ENCODE peak calls at places on chromosome 10, in four cellular contexts. Y is Peyer's patch, T is A549, U is right lobe of liver. P is an unnamed sample.

GRCh38 chr10:122341141-122341810 is 33.2 kb upstream of the PLEKHA1 start:
- DNase-seq in T (no peak), U (no peak), Y (no peak), P (no peak)

GRCh38 chr10:88881335-88881734 is 1.3 kb downstream of the STAMBPL1 start:
- DNase-seq in Y (peak; percentile 29), T (no peak), U (no peak), P (no peak)

GRCh38 chr10:99926925-99927718 is 82.6 kb downstream of the DNMBP start:
- DNase-seq in T (no peak), U (no peak), Y (no peak), P (peak; percentile 50)

GRCh38 chr10:58632211-58632610 is 119.5 kb downstream of the BICC1 start:
- DNase-seq in Y (no peak), U (no peak), T (no peak), P (no peak)

GRCh38 chr10:116708386-116708785 is 34.0 kb downstream of the HSPA12A start:
- DNase-seq in T (no peak), U (no peak), Y (no peak), P (no peak)

GRCh38 chr10:34216348-34216908 is 598.7 kb downstream of the PARD3 start:
- DNase-seq in U (no peak), T (no peak), Y (no peak), P (no peak)

GRCh38 chr10:77849039-77849664 is 77.4 kb downstream of the DLG5 start:
- DNase-seq in Y (no peak), U (no peak), T (no peak), P (no peak)

GRCh38 chr10:96687317-96688012 is 32.8 kb downstream of the PIK3AP1 start:
- DNase-seq in U (no peak), Y (no peak), T (no peak), P (no peak)

GRCh38 chr10:88243847-88244730 is 339.0 kb downstream of the RNLS start:
- DNase-seq in T (no peak), Y (no peak), U (peak; percentile 89), P (peak; percentile 89)

GRCh38 chr10:126064512-126064911 is 168.1 kb downstream of the FANK1 start:
- DNase-seq in Y (no peak), T (no peak), U (no peak), P (no peak)

GRCh38 chr10:126061526-126061925 is 165.2 kb downstream of the FANK1 start:
- DNase-seq in U (no peak), T (no peak), Y (no peak), P (no peak)

GRCh38 chr10:126060232-126060935 is 164.0 kb downstream of the FANK1 start:
- DNase-seq in T (peak; percentile 52), Y (no peak), U (no peak), P (peak; percentile 76)

GRCh38 chr10:126063353-126063791 is 167.0 kb downstream of the FANK1 start:
- DNase-seq in Y (no peak), U (no peak), T (no peak), P (no peak)

DNA sequence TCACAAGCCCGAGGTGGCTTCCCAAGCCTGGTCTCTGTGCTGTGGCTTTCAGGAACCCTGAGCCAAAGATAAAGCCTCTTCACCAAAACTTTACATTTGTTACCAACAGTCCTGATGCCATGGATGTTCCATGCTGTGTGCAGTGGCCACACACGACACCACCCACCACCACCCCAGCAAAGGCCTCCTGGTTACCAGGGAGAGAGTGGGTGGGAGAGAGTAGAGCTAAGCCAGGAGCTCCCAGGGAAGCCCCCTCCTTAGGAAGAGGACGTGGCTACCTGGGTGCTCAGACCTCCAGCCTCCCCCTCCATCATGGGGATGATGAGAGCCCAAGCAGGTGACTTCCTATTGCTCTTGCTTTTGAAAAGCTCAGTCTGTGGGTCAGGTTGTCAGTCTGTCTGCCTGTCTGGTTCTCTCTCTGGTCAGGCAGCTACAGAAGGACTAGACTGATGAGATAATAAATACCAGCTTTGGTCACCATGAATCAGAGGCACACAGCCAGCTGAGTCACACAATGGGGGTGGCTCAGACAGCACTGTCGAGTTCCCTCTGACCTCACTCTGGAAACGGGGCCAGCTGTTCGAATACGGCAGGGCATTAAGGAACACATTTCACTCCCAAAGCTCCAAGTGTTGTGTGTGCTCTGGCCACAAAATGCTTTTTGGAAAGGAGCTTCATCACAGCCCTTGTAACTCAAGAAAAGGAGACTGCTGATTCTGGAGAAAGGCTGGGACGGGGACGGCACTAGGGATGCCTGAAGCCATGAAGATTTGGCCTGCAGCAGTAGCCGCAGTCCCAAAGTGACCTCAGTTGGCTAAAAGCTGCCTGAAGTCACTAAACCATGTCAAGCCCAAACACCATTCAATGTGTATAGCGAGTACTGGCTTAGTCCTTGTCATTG is 166.0 kb downstream of the FANK1 start:
- DNase-seq in Y (peak; percentile 26), U (no peak), T (peak; percentile 88), P (peak; percentile 95)
- H3K4me3 ChIP-seq in Y (no peak overlapping the region), U (no peak overlapping the region), T (no peak overlapping the region), P (no peak overlapping the region)

DNA sequence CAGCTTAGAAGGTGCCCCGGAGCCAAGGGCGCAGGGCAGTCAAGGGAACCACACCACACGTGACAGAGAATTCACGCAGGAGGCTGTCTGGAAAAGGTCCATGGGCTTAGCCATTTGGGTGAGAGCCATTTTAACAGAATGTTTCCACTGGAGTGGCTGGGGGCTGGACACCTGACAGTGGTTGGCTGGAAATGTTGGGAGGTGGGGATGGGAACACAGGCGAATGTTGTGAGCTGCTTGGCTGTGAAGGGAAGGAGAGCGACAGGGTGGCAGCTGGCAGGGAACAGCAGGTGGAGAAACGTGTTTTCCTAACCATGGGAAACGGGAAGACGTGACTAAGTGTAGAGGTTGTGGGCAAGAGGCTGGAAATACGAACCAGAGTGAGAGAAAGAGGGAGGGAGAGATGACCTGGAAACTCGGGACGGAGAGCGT is 100.5 kb upstream of the ZNF32 start:
- DNase-seq in U (no peak), Y (no peak), T (no peak), P (no peak)
- TF ChIP-seq POLR2A in U (no peak), Y (no peak), T (no peak), P (no peak)

GRCh38 chr10:73932625-73933112 is 21.7 kb downstream of the PLAU start:
- DNase-seq in T (no peak), U (no peak), Y (no peak), P (no peak)

GRCh38 chr10:73931767-73932624 is 21.1 kb downstream of the PLAU start:
- DNase-seq in U (no peak), Y (no peak), T (peak; percentile 72), P (no peak)

GRCh38 chr10:73937333-73938020 is 26.5 kb downstream of the PLAU start:
- DNase-seq in Y (no peak), T (no peak), U (no peak), P (no peak)

GRCh38 chr10:73935895-73936294 is 25.0 kb downstream of the PLAU start:
- DNase-seq in Y (no peak), T (no peak), U (no peak), P (no peak)

GRCh38 chr10:73934074-73934473 is 23.1 kb downstream of the PLAU start:
- DNase-seq in Y (no peak), T (no peak), U (no peak), P (no peak)
- H3K4me1 ChIP-seq in Y (no peaks in the 10 kb centered on the region), T (peaks cover 32% of the 10 kb centered on the region), U (no peaks in the 10 kb centered on the region), P (no peaks in the 10 kb centered on the region)

GRCh38 chr10:6162589-6163356 is 40.0 kb upstream of the PFKFB3 start:
- DNase-seq in T (no peak), Y (no peak), U (no peak), P (peak; percentile 84)
- H3K4me3 ChIP-seq in T (peak overlapping the region; percentile 100), Y (peak overlapping the region; percentile 50), U (peak overlapping the region; percentile 98), P (no peak overlapping the region)

GRCh38 chr10:69801434-69802315 is at the start of gene COL13A1:
- DNase-seq in Y (no peak), U (no peak), T (peak; percentile 58), P (peak; percentile 42)
- TF ChIP-seq POLR2A in Y (no peak), U (no peak), T (no peak), P (no peak)

P was measured in adrenal gland.